ENCODE peak calls at places on chromosomes 4 and X, in five cellular contexts. One of them, this sample, is unnamed.
A peak's percentile ranks its signal among the peaks of the same experiment; 100 is the strongest.

GRCh38 chr4:188196134-188196735 is 57.0 kb downstream of the TRIML1 start:
- DNase-seq in H1: no peak
- DNase-seq in K562: no peak
- DNase-seq in HepG2: no peak
- DNase-seq in GM12878: no peak
- DNase-seq in this sample: peak; percentile 51

GRCh38 chrX:15675490-15675921 is 10.9 kb upstream of the CLTRN start:
- DNase-seq in H1: no peak
- DNase-seq in K562: peak; percentile 74
- DNase-seq in HepG2: no peak
- DNase-seq in GM12878: no peak
- DNase-seq in this sample: peak; percentile 86

GRCh38 chrX:150298841-150299551 is 64.1 kb upstream of the MAMLD1 start:
- DNase-seq in H1: no peak
- DNase-seq in K562: no peak
- DNase-seq in HepG2: no peak
- DNase-seq in GM12878: no peak
- DNase-seq in this sample: no peak

GRCh38 chr4:13762126-13762525 is 134.6 kb upstream of the BOD1L1 start:
- DNase-seq in H1: no peak
- DNase-seq in K562: no peak
- DNase-seq in HepG2: no peak
- DNase-seq in GM12878: no peak
- DNase-seq in this sample: no peak

GRCh38 chr4:140296335-140296753 is 77.1 kb upstream of the SCOC start:
- DNase-seq in H1: no peak
- DNase-seq in K562: no peak
- DNase-seq in HepG2: peak; percentile 6
- DNase-seq in GM12878: no peak
- DNase-seq in this sample: peak; percentile 31

GRCh38 chr4:84971319-84971932 is 4.9 kb upstream of the WDFY3 start:
- DNase-seq in H1: no peak
- DNase-seq in K562: peak; percentile 22
- DNase-seq in HepG2: peak; percentile 53
- DNase-seq in GM12878: no peak
- DNase-seq in this sample: peak; percentile 30

GRCh38 chrX:154049209-154050112 is 29.8 kb upstream of the IRAK1 start:
- DNase-seq in H1: no peak
- DNase-seq in K562: no peak
- DNase-seq in HepG2: no peak
- DNase-seq in GM12878: no peak
- DNase-seq in this sample: no peak

GRCh38 chr4:123826896-123827295 is 430.3 kb downstream of the SPRY1 start:
- DNase-seq in H1: no peak
- DNase-seq in K562: no peak
- DNase-seq in HepG2: no peak
- DNase-seq in GM12878: no peak
- DNase-seq in this sample: no peak

GRCh38 chr4:147285751-147286150 is 195.1 kb upstream of the EDNRA start:
- DNase-seq in H1: no peak
- DNase-seq in K562: no peak
- DNase-seq in HepG2: no peak
- DNase-seq in GM12878: no peak
- DNase-seq in this sample: no peak

GRCh38 chr4:30722092-30722915 is 2.1 kb downstream of the PCDH7 start:
- DNase-seq in H1: no peak
- DNase-seq in K562: no peak
- DNase-seq in HepG2: no peak
- DNase-seq in GM12878: no peak
- DNase-seq in this sample: no peak

GRCh38 chr4:41155194-41155830 is 59.0 kb downstream of the APBB2 start:
- DNase-seq in H1: no peak
- DNase-seq in K562: no peak
- DNase-seq in HepG2: no peak
- DNase-seq in GM12878: no peak
- DNase-seq in this sample: no peak

GRCh38 chr4:180106122-180106521 is 2137.1 kb upstream of the TENM3 start:
- DNase-seq in H1: no peak
- DNase-seq in K562: no peak
- DNase-seq in HepG2: no peak
- DNase-seq in GM12878: no peak
- DNase-seq in this sample: no peak

GRCh38 chr4:8266508-8266907 is 3.0 kb upstream of the HTRA3 start:
- DNase-seq in H1: no peak
- DNase-seq in K562: no peak
- DNase-seq in HepG2: no peak
- DNase-seq in GM12878: no peak
- DNase-seq in this sample: no peak

GRCh38 chr4:16337936-16338335 is 111.7 kb upstream of the TAPT1 start:
- DNase-seq in H1: no peak
- DNase-seq in K562: no peak
- DNase-seq in HepG2: no peak
- DNase-seq in GM12878: no peak
- DNase-seq in this sample: no peak

GRCh38 chrX:122579521-122579920 is 604.6 kb upstream of the GRIA3 start:
- DNase-seq in H1: no peak
- DNase-seq in K562: no peak
- DNase-seq in HepG2: no peak
- DNase-seq in GM12878: no peak
- DNase-seq in this sample: no peak

GRCh38 chrX:140439455-140439854 is 65.4 kb downstream of the SOX3 start:
- DNase-seq in H1: peak; percentile 47
- DNase-seq in K562: no peak
- DNase-seq in HepG2: peak; percentile 0
- DNase-seq in GM12878: no peak
- DNase-seq in this sample: peak; percentile 5

GRCh38 chr4:7120341-7120740 is 52.5 kb upstream of the GRPEL1 start:
- DNase-seq in H1: no peak
- DNase-seq in K562: peak; percentile 87
- DNase-seq in HepG2: no peak
- DNase-seq in GM12878: no peak
- DNase-seq in this sample: peak; percentile 79

GRCh38 chrX:20515841-20516461 is 249.2 kb upstream of the RPS6KA3 start:
- DNase-seq in H1: no peak
- DNase-seq in K562: no peak
- DNase-seq in HepG2: peak; percentile 23
- DNase-seq in GM12878: peak; percentile 53
- DNase-seq in this sample: no peak

GRCh38 chr4:10317345-10317744 is 139.9 kb downstream of the ZNF518B start:
- DNase-seq in H1: no peak
- DNase-seq in K562: peak; percentile 25
- DNase-seq in HepG2: no peak
- DNase-seq in GM12878: no peak
- DNase-seq in this sample: no peak

GRCh38 chr4:168815373-168816345 is 194.4 kb downstream of the CBR4 start:
- DNase-seq in H1: no peak
- DNase-seq in K562: no peak
- DNase-seq in HepG2: no peak
- DNase-seq in GM12878: no peak
- DNase-seq in this sample: no peak

GRCh38 chrX:47422444-47422843 is 52.1 kb downstream of the ZNF157 start:
- DNase-seq in H1: no peak
- DNase-seq in K562: no peak
- DNase-seq in HepG2: no peak
- DNase-seq in GM12878: no peak
- DNase-seq in this sample: no peak

GRCh38 chr4:57254727-57255126 is 144.5 kb upstream of the IGFBP7 start:
- DNase-seq in H1: no peak
- DNase-seq in K562: no peak
- DNase-seq in HepG2: no peak
- DNase-seq in GM12878: no peak
- DNase-seq in this sample: no peak

GRCh38 chr4:66750273-66750672 is 795.0 kb downstream of the CENPC start:
- DNase-seq in H1: no peak
- DNase-seq in K562: no peak
- DNase-seq in HepG2: no peak
- DNase-seq in GM12878: no peak
- DNase-seq in this sample: no peak

GRCh38 chrX:96481831-96482230 is 202.8 kb upstream of the DIAPH2 start:
- DNase-seq in H1: no peak
- DNase-seq in K562: no peak
- DNase-seq in HepG2: no peak
- DNase-seq in GM12878: no peak
- DNase-seq in this sample: no peak

GRCh38 chrX:11739796-11740195 is 18.2 kb upstream of the MSL3 start:
- DNase-seq in H1: no peak
- DNase-seq in K562: no peak
- DNase-seq in HepG2: no peak
- DNase-seq in GM12878: peak; percentile 66
- DNase-seq in this sample: no peak

GRCh38 chrX:106802388-106803275 is at the start of gene TBC1D8B:
- DNase-seq in H1: peak; percentile 39
- DNase-seq in K562: peak; percentile 37
- DNase-seq in HepG2: peak; percentile 89
- DNase-seq in GM12878: peak; percentile 50
- DNase-seq in this sample: peak; percentile 14
- H3K4me3 ChIP-seq in H1: peak within 1 kb of the TSS; percentile 87
- H3K4me3 ChIP-seq in K562: peak within 1 kb of the TSS; percentile 31
- H3K4me3 ChIP-seq in HepG2: peak within 1 kb of the TSS; percentile 80
- H3K4me3 ChIP-seq in GM12878: peak within 1 kb of the TSS; percentile 46
- H3K4me3 ChIP-seq in this sample: peak within 1 kb of the TSS; percentile 39

DNA sequence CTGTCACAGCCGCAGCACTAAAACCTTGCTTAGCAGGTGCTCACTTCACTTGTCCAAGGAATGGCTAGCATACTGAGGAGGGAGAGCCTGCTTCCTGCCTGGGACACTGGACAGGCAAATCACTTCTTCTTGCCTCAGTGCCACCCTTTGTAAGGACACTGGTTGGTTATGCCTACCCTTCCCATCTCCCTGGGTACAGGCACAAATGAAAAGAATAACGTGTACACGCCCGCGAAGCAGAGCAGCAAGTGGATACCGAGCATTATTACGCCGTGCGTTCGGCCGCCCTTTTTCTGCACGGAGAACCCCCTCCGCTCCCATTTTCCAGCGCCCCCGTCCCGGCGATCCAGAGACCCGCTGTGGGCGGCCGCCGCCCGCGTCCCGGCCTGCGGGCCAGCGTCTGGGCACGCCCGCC is 338 bp upstream of the KLHL2 start:
- DNase-seq in H1: no peak
- DNase-seq in K562: peak; percentile 19
- DNase-seq in HepG2: no peak
- DNase-seq in GM12878: no peak
- DNase-seq in this sample: no peak
- TF ChIP-seq GABPA in H1: no peak
- TF ChIP-seq GABPA in K562: no peak
- TF ChIP-seq GABPA in HepG2: no peak
- TF ChIP-seq GABPA in GM12878: no peak
- TF ChIP-seq GABPA in this sample: no peak

GRCh38 chr4:106314960-106315359 is 1.0 kb downstream of the TBCK start:
- DNase-seq in H1: no peak
- DNase-seq in K562: no peak
- DNase-seq in HepG2: no peak
- DNase-seq in GM12878: no peak
- DNase-seq in this sample: no peak
- H3K4me2 ChIP-seq in H1: peak overlapping the region; percentile 85
- H3K4me2 ChIP-seq in K562: peak overlapping the region; percentile 98
- H3K4me2 ChIP-seq in HepG2: peak overlapping the region; percentile 75
- H3K4me2 ChIP-seq in GM12878: peak overlapping the region; percentile 70
- H3K4me2 ChIP-seq in this sample: peak overlapping the region; percentile 94

GRCh38 chr4:54101190-54102041 is 1.5 kb downstream of the GSX2 start:
- DNase-seq in H1: no peak
- DNase-seq in K562: no peak
- DNase-seq in HepG2: no peak
- DNase-seq in GM12878: no peak
- DNase-seq in this sample: peak; percentile 46
- H3K4me3 ChIP-seq in H1: peak overlapping the region; percentile 18
- H3K4me3 ChIP-seq in K562: no peak overlapping the region
- H3K4me3 ChIP-seq in HepG2: peak overlapping the region; percentile 28
- H3K4me3 ChIP-seq in GM12878: peak overlapping the region; percentile 50
- H3K4me3 ChIP-seq in this sample: peak overlapping the region; percentile 51

This sample was measured in SK-N-SH.